ENCODE peak calls at places on chromosomes 13 and 19, in four cellular contexts. X, M, U and P are unnamed samples.

GRCh38 chr13:99275093-99275469 is 16.9 kb upstream of the GPR18 start:
- DNase-seq in U (no peak), M (no peak), X (peak; percentile 55), P (no peak)

GRCh38 chr19:4794971-4795370 is 3.4 kb downstream of the FEM1A start:
- DNase-seq in X (no peak), M (no peak), U (no peak), P (no peak)

GRCh38 chr19:831407-832369 is 4.1 kb downstream of the AZU1 start:
- DNase-seq in U (no peak), X (no peak), M (no peak), P (no peak)

GRCh38 chr19:42472402-42473147 is 29.8 kb upstream of the CXCL17 start:
- DNase-seq in U (no peak), X (no peak), M (no peak), P (no peak)

GRCh38 chr13:95216182-95216581 is 85.1 kb downstream of the ABCC4 start:
- DNase-seq in X (no peak), M (no peak), U (no peak), P (no peak)

GRCh38 chr13:23610966-23611486 is 40.8 kb downstream of the TNFRSF19 start:
- DNase-seq in X (no peak), U (no peak), M (no peak), P (no peak)

GRCh38 chr19:49297403-49297802 is 27.6 kb downstream of the SLC6A16 start:
- DNase-seq in M (no peak), X (no peak), U (no peak), P (no peak)

GRCh38 chr13:36432106-36432544 is at the start of gene CCNA1:
- DNase-seq in U (no peak), X (no peak), M (peak; percentile 97), P (peak; percentile 97)

GRCh38 chr19:11323601-11324078 is 15.8 kb downstream of the RAB3D start:
- DNase-seq in M (no peak), U (no peak), X (no peak), P (peak; percentile 57)